ENCODE peak calls at places on chromosomes 1 and 21, in four cellular contexts. One of them, this sample, is unnamed.

GRCh38 chr1:227886993-227887696 is 60.6 kb downstream of the WNT9A start:
- DNase-seq in GM12878: no peak
- DNase-seq in K562: no peak
- DNase-seq in HepG2: no peak
- DNase-seq in this sample: peak; percentile 41

GRCh38 chr1:217721692-217722091 is 90.5 kb downstream of the SPATA17 start:
- DNase-seq in HepG2: no peak
- DNase-seq in K562: no peak
- DNase-seq in GM12878: no peak
- DNase-seq in this sample: no peak

GRCh38 chr1:34529935-34530859 is 224.7 kb upstream of the GJB5 start:
- DNase-seq in HepG2: no peak
- DNase-seq in GM12878: peak; percentile 73
- DNase-seq in K562: no peak
- DNase-seq in this sample: no peak

GRCh38 chr21:41304068-41304720 is 12.4 kb upstream of the FAM3B start:
- DNase-seq in HepG2: no peak
- DNase-seq in GM12878: no peak
- DNase-seq in K562: no peak
- DNase-seq in this sample: no peak

GRCh38 chr1:42005530-42005929 is 86.8 kb upstream of the HIVEP3 start:
- DNase-seq in K562: no peak
- DNase-seq in HepG2: no peak
- DNase-seq in GM12878: no peak
- DNase-seq in this sample: no peak

GRCh38 chr1:27360159-27361043 is 6.4 kb downstream of the MAP3K6 start:
- DNase-seq in HepG2: no peak
- DNase-seq in GM12878: no peak
- DNase-seq in K562: peak; percentile 50
- DNase-seq in this sample: no peak

GRCh38 chr1:110310300-110310699 is 28.9 kb upstream of the RBM15 start:
- DNase-seq in K562: no peak
- DNase-seq in HepG2: no peak
- DNase-seq in GM12878: no peak
- DNase-seq in this sample: no peak

GRCh38 chr1:64891440-64891815 is 74.9 kb downstream of the JAK1 start:
- DNase-seq in K562: no peak
- DNase-seq in GM12878: no peak
- DNase-seq in HepG2: no peak
- DNase-seq in this sample: peak; percentile 63

GRCh38 chr1:74952786-74953185 is 181.4 kb upstream of the LHX8 start:
- DNase-seq in HepG2: no peak
- DNase-seq in GM12878: no peak
- DNase-seq in K562: no peak
- DNase-seq in this sample: no peak

GRCh38 chr1:153386500-153386901 is 4.4 kb downstream of the S100A8 start:
- DNase-seq in K562: no peak
- DNase-seq in GM12878: no peak
- DNase-seq in HepG2: no peak
- DNase-seq in this sample: no peak
- H3K9ac ChIP-seq in K562: no peak overlapping the region
- H3K9ac ChIP-seq in GM12878: no peak overlapping the region
- H3K9ac ChIP-seq in HepG2: no peak overlapping the region
- H3K9ac ChIP-seq in this sample: no peak overlapping the region

GRCh38 chr21:46050651-46051378 is 47.1 kb upstream of the COL6A2 start:
- DNase-seq in HepG2: no peak
- DNase-seq in GM12878: no peak
- DNase-seq in K562: no peak
- DNase-seq in this sample: no peak
- H3K27ac ChIP-seq in HepG2: no peak overlapping the region
- H3K27ac ChIP-seq in GM12878: no peak overlapping the region
- H3K27ac ChIP-seq in K562: no peak overlapping the region
- H3K27ac ChIP-seq in this sample: no peak overlapping the region

GRCh38 chr1:185207980-185208602 is 51.1 kb downstream of the SWT1 start:
- DNase-seq in HepG2: no peak
- DNase-seq in K562: no peak
- DNase-seq in GM12878: no peak
- DNase-seq in this sample: peak; percentile 8
- TF ChIP-seq MYC in HepG2: no peak
- TF ChIP-seq MYC in K562: no peak
- TF ChIP-seq MYC in GM12878: no peak
- TF ChIP-seq MYC in this sample: no peak

GRCh38 chr1:226676381-226676780 is 62.7 kb downstream of the ITPKB start:
- DNase-seq in K562: no peak
- DNase-seq in GM12878: no peak
- DNase-seq in HepG2: no peak
- DNase-seq in this sample: no peak
- H3K9ac ChIP-seq in K562: no peak overlapping the region
- H3K9ac ChIP-seq in GM12878: no peak overlapping the region
- H3K9ac ChIP-seq in HepG2: no peak overlapping the region
- H3K9ac ChIP-seq in this sample: no peak overlapping the region

GRCh38 chr1:116266864-116267212 is 106.2 kb upstream of the ATP1A1 start:
- DNase-seq in GM12878: no peak
- DNase-seq in K562: no peak
- DNase-seq in HepG2: no peak
- DNase-seq in this sample: no peak

GRCh38 chr1:116273042-116273783 is 99.8 kb upstream of the ATP1A1 start:
- DNase-seq in K562: no peak
- DNase-seq in HepG2: peak; percentile 60
- DNase-seq in GM12878: no peak
- DNase-seq in this sample: no peak

GRCh38 chr1:116265931-116266863 is 106.8 kb upstream of the ATP1A1 start:
- DNase-seq in GM12878: no peak
- DNase-seq in K562: no peak
- DNase-seq in HepG2: no peak
- DNase-seq in this sample: no peak

GRCh38 chr1:116270316-116271057 is 102.6 kb upstream of the ATP1A1 start:
- DNase-seq in GM12878: no peak
- DNase-seq in HepG2: no peak
- DNase-seq in K562: no peak
- DNase-seq in this sample: no peak

GRCh38 chr1:116268211-116268610 is 104.8 kb upstream of the ATP1A1 start:
- DNase-seq in GM12878: no peak
- DNase-seq in HepG2: no peak
- DNase-seq in K562: no peak
- DNase-seq in this sample: no peak
- H3K27ac ChIP-seq in GM12878: no peak overlapping the region
- H3K27ac ChIP-seq in HepG2: no peak overlapping the region
- H3K27ac ChIP-seq in K562: no peak overlapping the region
- H3K27ac ChIP-seq in this sample: no peak overlapping the region

GRCh38 chr21:37393030-37393429 is 26.5 kb downstream of the DYRK1A start:
- DNase-seq in K562: no peak
- DNase-seq in HepG2: no peak
- DNase-seq in GM12878: no peak
- DNase-seq in this sample: no peak
- TF ChIP-seq MYC in K562: no peak
- TF ChIP-seq MYC in HepG2: no peak
- TF ChIP-seq MYC in GM12878: no peak
- TF ChIP-seq MYC in this sample: no peak

This sample was measured in endothelial cell of umbilical vein.